ENCODE peak calls at places on chromosomes 13 and 19, in ten cellular contexts. B, A, Q, P, M, U, H, L, T and D are unnamed samples.
A peak's percentile ranks its signal among the peaks of the same experiment; 100 is the strongest.

GRCh38 chr13:50594276-50594970 is 249.1 kb downstream of the DLEU7 start:
- DNase-seq in L (no peak), B (no peak), A (no peak), T (no peak), M (no peak), H (no peak), U (no peak), P (no peak), Q (no peak), D (no peak)

GRCh38 chr19:47430041-47430802 is 10.9 kb upstream of the MEIS3 start:
- DNase-seq in T (peak; percentile 42), Q (peak; percentile 32), M (no peak), A (no peak), U (no peak), L (no peak), H (no peak), B (peak; percentile 27), P (peak; percentile 53), D (no peak)

GRCh38 chr19:29326849-29327840 is 114.2 kb upstream of the UQCRFS1 start:
- DNase-seq in A (no peak), T (no peak), H (peak; percentile 90), Q (peak; percentile 2), U (no peak), P (no peak), B (no peak), M (no peak), L (no peak), D (no peak)

GRCh38 chr13:101092985-101093384 is 323.3 kb downstream of the NALCN start:
- DNase-seq in Q (no peak), A (no peak), T (no peak), B (peak; percentile 44), U (no peak), L (no peak), H (no peak), P (no peak), M (no peak), D (no peak)

GRCh38 chr19:29211562-29212416 is 1.2 kb downstream of the UQCRFS1 start:
- DNase-seq in P (no peak), H (peak; percentile 68), Q (no peak), L (peak; percentile 60), T (no peak), A (no peak), M (no peak), U (no peak), B (peak; percentile 12), D (no peak)

GRCh38 chr13:34412817-34413365 is 529.2 kb upstream of the NBEA start:
- DNase-seq in H (no peak), Q (no peak), A (no peak), P (no peak), T (peak; percentile 29), M (no peak), B (no peak), U (no peak), L (no peak), D (no peak)

GRCh38 chr13:85562282-85562681 is 236.9 kb downstream of the SLITRK6 start:
- DNase-seq in L (no peak), H (no peak), A (no peak), P (no peak), U (no peak), M (no peak), B (no peak), Q (no peak), T (no peak), D (no peak)

GRCh38 chr13:24247016-24247415 is 62.4 kb upstream of the C1QTNF9 start:
- DNase-seq in H (no peak), T (no peak), U (no peak), B (no peak), A (no peak), P (no peak), L (no peak), Q (no peak), M (no peak), D (no peak)

GRCh38 chr13:68810660-68811059 is 1297.0 kb upstream of the ATXN8OS start:
- DNase-seq in B (no peak), L (no peak), A (no peak), H (no peak), U (no peak), P (no peak), T (no peak), M (no peak), Q (no peak), D (no peak)

GRCh38 chr19:38369584-38369983 is 4.8 kb upstream of the PSMD8 start:
- DNase-seq in U (no peak), B (no peak), P (no peak), H (no peak), A (no peak), M (no peak), T (no peak), L (no peak), Q (no peak), D (no peak)

GRCh38 chr19:56667311-56667870 is 4.2 kb downstream of the ZNF835 start:
- DNase-seq in H (no peak), A (no peak), L (no peak), P (no peak), U (no peak), M (no peak), T (no peak), Q (no peak), B (no peak), D (peak; percentile 66)

GRCh38 chr19:56670401-56670960 is 1.1 kb downstream of the ZNF835 start:
- DNase-seq in B (no peak), H (no peak), T (no peak), U (no peak), M (no peak), Q (no peak), L (no peak), P (no peak), A (no peak), D (no peak)

GRCh38 chr19:56671613-56671994 is at the start of gene ZNF835:
- DNase-seq in L (no peak), P (peak; percentile 76), M (peak; percentile 28), B (no peak), A (peak; percentile 94), H (peak; percentile 97), Q (peak; percentile 79), T (no peak), U (peak; percentile 98), D (peak; percentile 96)

GRCh38 chr19:56668676-56669075 is 2.9 kb downstream of the ZNF835 start:
- DNase-seq in P (no peak), B (no peak), Q (no peak), H (no peak), A (no peak), L (no peak), U (no peak), T (no peak), M (no peak), D (peak; percentile 67)

DNA sequence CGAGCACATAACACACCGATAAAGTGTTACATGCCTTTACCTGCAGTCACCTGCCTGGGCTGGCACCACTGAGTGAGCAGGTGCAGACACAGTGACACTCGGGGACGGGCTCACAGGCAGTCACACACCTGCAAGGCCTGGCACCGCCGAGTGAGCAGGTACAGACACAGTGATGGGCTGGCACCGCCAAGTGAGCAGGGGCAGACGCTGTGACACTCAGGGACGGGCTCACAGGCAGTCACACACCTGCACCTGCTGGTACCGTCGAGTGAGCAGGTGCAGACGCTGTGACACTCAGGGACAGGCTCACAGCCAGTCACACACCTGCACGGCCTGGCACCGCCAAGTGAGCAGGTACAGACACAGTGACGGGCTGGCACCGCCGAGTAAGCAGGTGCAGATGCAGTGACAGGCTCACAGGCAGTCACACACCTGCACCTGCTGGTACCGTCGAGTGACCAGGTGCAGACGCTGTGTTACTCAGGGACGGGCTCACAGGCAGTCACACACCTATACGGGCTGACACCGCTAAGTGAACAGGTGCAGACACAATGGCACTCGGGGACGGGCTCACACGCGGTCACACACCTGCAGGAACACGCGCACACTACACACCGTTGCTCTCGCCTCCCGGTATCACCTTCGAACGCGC is 470 bp downstream of the ZNF835 start:
- DNase-seq in H (no peak), A (no peak), T (no peak), B (no peak), P (no peak), L (no peak), U (peak; percentile 42), Q (no peak), M (no peak), D (no peak)
- H3K4me3 ChIP-seq in H (peak overlapping the region; percentile 67), A (peak overlapping the region; percentile 66), T (no peak overlapping the region), B (no peak overlapping the region), P (peak overlapping the region; percentile 71), L (no peak overlapping the region), U (peak overlapping the region; percentile 76), Q (peak overlapping the region; percentile 39), M (peak overlapping the region; percentile 56), D (peak overlapping the region; percentile 46)

GRCh38 chr19:1093811-1094553 is 1.2 kb downstream of the POLR2E start:
- DNase-seq in B (no peak), H (no peak), T (no peak), A (no peak), P (no peak), U (peak; percentile 24), Q (no peak), M (no peak), L (no peak), D (no peak)
- TF ChIP-seq POLR2A in B (no peak), H (no peak), T (no peak), A (no peak), P (no peak), U (no peak), Q (no peak), M (no peak), L (no peak), D (no peak)

GRCh38 chr19:33778089-33778791 is 18.4 kb upstream of the KCTD15 start:
- DNase-seq in T (peak; percentile 69), B (peak; percentile 61), Q (peak; percentile 63), M (no peak), L (peak; percentile 96), U (peak; percentile 81), P (peak; percentile 88), H (no peak), A (peak; percentile 67), D (peak; percentile 55)
- H3K4me3 ChIP-seq in T (no peak overlapping the region), B (no peak overlapping the region), Q (no peak overlapping the region), M (no peak overlapping the region), L (peak overlapping the region; percentile 42), U (peak overlapping the region; percentile 30), P (peak overlapping the region; percentile 34), H (no peak overlapping the region), A (no peak overlapping the region), D (no peak overlapping the region)

GRCh38 chr19:39832341-39833083 is 1.4 kb downstream of the DYRK1B start:
- DNase-seq in L (no peak), Q (no peak), H (no peak), U (no peak), P (no peak), T (no peak), A (no peak), M (no peak), B (no peak), D (no peak)

GRCh38 chr19:39831679-39832078 is 2.3 kb downstream of the DYRK1B start:
- DNase-seq in M (no peak), L (no peak), T (no peak), Q (no peak), B (no peak), A (no peak), H (no peak), P (no peak), U (no peak), D (no peak)

GRCh38 chr19:39833160-39833463 is 850 bp downstream of the DYRK1B start:
- DNase-seq in P (no peak), U (no peak), L (no peak), B (no peak), H (no peak), A (no peak), Q (no peak), T (no peak), M (no peak), D (no peak)

GRCh38 chr19:39834287-39834841 is 402 bp upstream of the DYRK1B start:
- DNase-seq in A (no peak), H (no peak), L (no peak), B (no peak), M (no peak), T (no peak), Q (no peak), U (no peak), P (no peak), D (no peak)

GRCh38 chr19:39833464-39834286 is at the start of gene DYRK1B:
- DNase-seq in P (peak; percentile 99), L (peak; percentile 100), Q (peak; percentile 98), M (peak; percentile 89), A (peak; percentile 98), H (peak; percentile 100), T (peak; percentile 97), U (peak; percentile 99), B (peak; percentile 96), D (peak; percentile 99)
- TF ChIP-seq POLR2A in P (no peak), L (peak; percentile 40), Q (no peak), M (peak; percentile 21), A (peak; percentile 58), H (no peak), T (peak; percentile 41), U (no peak), B (peak; percentile 69), D (no peak)